ENCODE peak calls at places on chromosomes 2 and 18, in eight cellular contexts. S is K562; I is adrenal gland; F is CD8-positive, alpha-beta T cell; X is PC-3; W is brain microvascular endothelial cell; U is psoas muscle; G is fibroblast of lung. C is an unnamed sample.

GRCh38 chr2:234919711-234920110 is 32.1 kb upstream of the SH3BP4 start:
- DNase-seq in S (no peak), I (no peak), F (no peak), X (peak; percentile 66), W (peak; percentile 44), U (no peak), G (no peak), C (no peak)

GRCh38 chr2:147913701-147914480 is 69.1 kb downstream of the ACVR2A start:
- DNase-seq in S (no peak), I (no peak), F (no peak), X (no peak), W (no peak), U (no peak), G (peak; percentile 10), C (no peak)

GRCh38 chr2:155689791-155690190 is 642.7 kb downstream of the NR4A2 start:
- DNase-seq in S (no peak), I (no peak), F (no peak), X (no peak), W (no peak), U (no peak), G (no peak), C (no peak)

GRCh38 chr2:86800856-86801567 is 10.3 kb upstream of the CD8A start:
- DNase-seq in S (no peak), I (no peak), F (no peak), X (no peak), W (no peak), U (no peak), G (no peak), C (no peak)

GRCh38 chr2:1997409-1997808 is 253.1 kb upstream of the PXDN start:
- DNase-seq in S (no peak), I (no peak), F (no peak), X (no peak), W (peak; percentile 42), U (no peak), G (no peak), C (no peak)

GRCh38 chr2:238790877-238791276 is 57.0 kb upstream of the TWIST2 start:
- DNase-seq in S (no peak), I (no peak), F (no peak), X (no peak), W (no peak), U (no peak), G (peak; percentile 9), C (no peak)

GRCh38 chr2:135504811-135505210 is 26.2 kb downstream of the ZRANB3 start:
- DNase-seq in S (no peak), I (no peak), F (no peak), X (no peak), W (no peak), U (no peak), G (no peak), C (no peak)

GRCh38 chr2:56127013-56127772 is 56.6 kb upstream of the CCDC85A start:
- DNase-seq in S (no peak), I (peak; percentile 16), F (no peak), X (no peak), W (no peak), U (no peak), G (no peak), C (no peak)

GRCh38 chr2:27442282-27442980 is at the start of gene KRTCAP3:
- DNase-seq in S (peak; percentile 41), I (no peak), F (peak; percentile 31), X (peak; percentile 14), W (no peak), U (peak; percentile 57), G (no peak), C (no peak)

GRCh38 chr18:48961547-48961946 is 10.8 kb upstream of the SMAD7 start:
- DNase-seq in S (no peak), I (no peak), F (no peak), X (no peak), W (peak; percentile 80), U (no peak), G (peak; percentile 28), C (no peak)

GRCh38 chr2:120109186-120110061 is 96.5 kb downstream of the EPB41L5 start:
- DNase-seq in S (peak; percentile 18), I (no peak), F (no peak), X (peak; percentile 76), W (peak; percentile 39), U (no peak), G (peak; percentile 65), C (peak; percentile 8)

GRCh38 chr2:113930448-113930847 is 40.6 kb downstream of the ACTR3 start:
- DNase-seq in S (no peak), I (no peak), F (no peak), X (no peak), W (no peak), U (no peak), G (no peak), C (no peak)
- H3K36me3 ChIP-seq in S (peaks cover 89% of the 10 kb centered on the region), I (no peaks in the 10 kb centered on the region), F (peaks cover 24% of the 10 kb centered on the region), X (peaks cover 39% of the 10 kb centered on the region), W (peaks cover 42% of the 10 kb centered on the region), U (no peaks in the 10 kb centered on the region), G (peaks cover 10% of the 10 kb centered on the region), C (peaks cover 32% of the 10 kb centered on the region)

DNA sequence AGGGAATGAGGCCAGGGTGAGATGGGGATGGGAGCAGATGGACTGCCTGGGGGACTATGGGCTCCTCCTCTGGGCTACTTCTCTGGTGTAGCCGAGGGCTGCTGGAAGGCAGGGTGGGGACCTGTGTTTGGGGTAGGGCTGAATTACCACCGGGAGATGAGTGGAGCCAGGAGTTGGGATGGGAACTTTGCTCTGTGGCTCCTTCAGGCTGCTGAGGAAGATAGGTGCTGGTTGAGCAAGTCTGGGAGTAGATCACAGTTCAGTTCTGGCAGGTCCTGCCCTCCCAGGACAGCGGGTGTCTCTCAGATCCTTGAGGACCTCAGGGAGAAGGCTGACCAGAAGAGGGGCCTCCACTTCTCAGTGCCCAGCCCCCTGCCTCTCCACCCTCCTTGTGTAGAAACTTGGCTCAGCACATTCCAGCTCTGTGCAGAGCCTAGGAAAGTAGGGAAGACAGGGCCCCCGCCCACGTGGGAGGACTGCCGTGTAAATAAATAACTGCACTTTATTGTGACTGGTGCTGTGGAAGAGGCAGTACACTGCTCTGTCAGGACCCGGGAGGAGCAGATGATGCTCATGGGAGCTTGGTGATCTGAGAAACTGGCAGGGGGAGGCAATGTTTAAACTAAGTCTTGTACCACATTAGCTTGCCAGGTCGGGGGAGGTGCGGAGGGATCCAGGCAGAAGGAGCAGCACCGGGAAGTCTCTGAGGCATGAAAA is 15.3 kb downstream of the TET3 start:
- DNase-seq in S (no peak), I (no peak), F (no peak), X (peak; percentile 26), W (peak; percentile 27), U (no peak), G (peak; percentile 62), C (peak; percentile 42)
- H3K27ac ChIP-seq in S (no peak overlapping the region), I (no peak overlapping the region), F (no peak overlapping the region), X (no peak overlapping the region), W (no peak overlapping the region), U (no peak overlapping the region), G (no peak overlapping the region), C (no peak overlapping the region)

GRCh38 chr2:38959464-38959863 is 69.8 kb downstream of the ARHGEF33 start:
- DNase-seq in S (no peak), I (no peak), F (no peak), X (no peak), W (no peak), U (no peak), G (no peak), C (no peak)
- H3K4me3 ChIP-seq in S (no peak overlapping the region), I (no peak overlapping the region), F (peak overlapping the region; percentile 37), X (no peak overlapping the region), W (peak overlapping the region; percentile 47), U (peak overlapping the region; percentile 62), G (no peak overlapping the region), C (no peak overlapping the region)

DNA sequence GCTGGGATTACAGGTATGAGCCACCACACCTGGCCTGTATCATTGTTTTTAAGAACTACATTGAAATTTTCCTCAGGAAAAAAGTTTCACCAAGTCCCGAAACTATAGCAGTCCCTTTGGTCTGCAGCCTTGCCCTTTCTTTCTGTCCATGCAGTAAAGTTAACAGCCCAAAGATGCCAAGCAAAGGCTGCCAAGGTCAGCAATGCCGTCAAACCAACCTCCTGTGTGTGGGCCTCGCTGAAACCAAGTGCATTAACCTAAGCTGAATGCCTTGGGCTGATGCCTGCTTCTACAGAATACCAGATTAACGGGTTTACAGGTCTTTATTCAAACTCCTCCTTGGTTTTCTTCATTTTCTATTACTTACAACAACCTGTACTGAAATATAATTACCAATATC is 73.1 kb downstream of the EIF5B start:
- DNase-seq in S (no peak), I (peak; percentile 33), F (no peak), X (no peak), W (no peak), U (no peak), G (no peak), C (no peak)
- H3K36me3 ChIP-seq in S (peaks cover 86% of the 10 kb centered on the region), I (no peaks in the 10 kb centered on the region), F (peaks cover 21% of the 10 kb centered on the region), X (peaks cover 39% of the 10 kb centered on the region), W (peaks cover 42% of the 10 kb centered on the region), U (peaks cover 10% of the 10 kb centered on the region), G (peaks cover 6% of the 10 kb centered on the region), C (peaks cover 72% of the 10 kb centered on the region)

DNA sequence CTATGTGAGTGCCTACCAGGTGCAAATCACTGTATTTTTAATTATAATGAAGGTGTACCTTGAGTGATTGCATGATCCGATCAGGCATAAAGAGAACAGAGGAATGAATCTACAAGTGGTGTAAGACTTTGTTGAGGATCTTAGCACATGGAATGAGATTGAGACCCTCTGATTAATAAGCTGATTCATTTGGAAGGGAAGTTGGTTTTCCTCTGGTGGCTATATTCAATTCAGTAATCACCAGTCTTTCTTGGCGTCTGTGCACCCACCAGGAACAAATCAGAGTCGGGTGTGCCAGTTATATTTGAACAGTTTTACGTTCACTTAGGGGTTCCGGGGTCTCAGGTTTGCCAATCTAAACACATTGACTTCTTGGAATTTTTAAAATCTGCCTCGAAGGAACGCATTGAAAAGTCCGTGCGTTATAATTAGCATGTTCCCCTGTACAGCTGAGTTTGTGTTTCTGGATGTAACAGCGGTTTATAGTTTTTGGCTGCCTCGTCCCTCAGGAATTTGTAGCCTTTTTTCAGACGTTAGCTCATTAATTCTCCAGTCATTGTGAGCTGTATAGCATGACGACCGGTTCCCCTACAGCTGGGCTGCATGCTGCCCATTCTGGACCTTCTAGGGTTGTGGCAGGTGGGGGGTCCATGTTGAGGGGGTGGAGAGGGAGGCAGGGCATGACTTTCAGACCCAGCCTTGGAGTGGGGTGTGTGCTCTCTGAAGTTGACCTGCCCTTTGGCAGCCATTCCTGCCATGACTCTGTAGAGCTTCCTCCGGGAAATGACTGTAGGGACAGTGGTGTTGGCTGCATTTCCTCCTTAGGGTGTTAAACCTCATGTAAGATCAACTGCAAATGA is 20.3 kb downstream of the MYO1B start:
- DNase-seq in S (no peak), I (no peak), F (no peak), X (peak; percentile 33), W (peak; percentile 68), U (no peak), G (peak; percentile 68), C (no peak)
- H3K27ac ChIP-seq in S (no peak overlapping the region), I (no peak overlapping the region), F (no peak overlapping the region), X (no peak overlapping the region), W (peak overlapping the region; percentile 71), U (peak overlapping the region; percentile 21), G (peak overlapping the region; percentile 82), C (no peak overlapping the region)

C was measured in WERI-Rb-1.